ENCODE peak calls at places on chromosomes 2 and 18, in four cellular contexts. C is kidney glomerular epithelial cell, D is adipocyte, A is Kasumi-1. K is an unnamed sample.

GRCh38 chr2:172179045-172179742 is 76.5 kb upstream of the DLX2 start:
- DNase-seq in C (no peak), D (no peak), A (no peak), K (no peak)

GRCh38 chr2:189261431-189261841 is 81.9 kb upstream of the COL5A2 start:
- DNase-seq in C (peak; percentile 11), D (peak; percentile 85), A (no peak), K (peak; percentile 93)

GRCh38 chr2:57528499-57528898 is 518.1 kb upstream of the VRK2 start:
- DNase-seq in C (no peak), D (no peak), A (no peak), K (no peak)

GRCh38 chr2:57890462-57890861 is 156.1 kb upstream of the VRK2 start:
- DNase-seq in C (no peak), D (peak; percentile 46), A (no peak), K (peak; percentile 37)

GRCh38 chr2:130336877-130337734 is 5.6 kb upstream of the IMP4 start:
- DNase-seq in C (peak; percentile 80), D (peak; percentile 87), A (no peak), K (peak; percentile 71)

GRCh38 chr2:86286518-86286917 is 50.9 kb downstream of the REEP1 start:
- DNase-seq in C (no peak), D (no peak), A (no peak), K (no peak)

GRCh38 chr2:127829845-127830246 is 18.9 kb upstream of the WDR33 start:
- DNase-seq in C (no peak), D (no peak), A (no peak), K (no peak)

GRCh38 chr2:48448274-48449061 is 81.5 kb upstream of the STON1 start:
- DNase-seq in C (no peak), D (peak; percentile 82), A (peak; percentile 52), K (peak; percentile 93)

GRCh38 chr2:219278655-219279150 is 463 bp upstream of the DNAJB2 start:
- DNase-seq in C (no peak), D (no peak), A (no peak), K (no peak)

GRCh38 chr2:28405537-28405936 is 12.9 kb downstream of the FOSL2 start:
- DNase-seq in C (no peak), D (no peak), A (no peak), K (no peak)

GRCh38 chr2:119425620-119426395 is 5.8 kb upstream of the TMEM37 start:
- DNase-seq in C (no peak), D (no peak), A (no peak), K (no peak)

GRCh38 chr18:46482831-46483230 is 174.2 kb downstream of the LOXHD1 start:
- DNase-seq in C (no peak), D (no peak), A (no peak), K (no peak)

GRCh38 chr18:14921547-14921946 is 173.6 kb downstream of the ANKRD30B start:
- DNase-seq in C (no peak), D (no peak), A (no peak), K (no peak)

K was measured in fibroblast of the aortic adventitia.